ENCODE peak calls at places on chromosomes 2 and 18, in ten cellular contexts. X is NCI-H2171; W is effector memory CD4-positive, alpha-beta T cell; K is HFF-Myc; P is hepatocyte; M is COR-L47; N is pancreas; A is AG08396; Q is glutamatergic neuron; C is left ventricle myocardium inferior. U is an unnamed sample.
A peak's percentile ranks its signal among the peaks of the same experiment; 100 is the strongest.

GRCh38 chr2:224910535-224910934 is 131.7 kb downstream of the DOCK10 start:
- DNase-seq in X (no peak), W (no peak), K (no peak), P (no peak), M (no peak), N (no peak), A (no peak), Q (no peak), C (no peak), U (no peak)

GRCh38 chr2:109143214-109144187 is 14.5 kb downstream of the SH3RF3 start:
- DNase-seq in X (no peak), W (peak; percentile 42), K (no peak), P (no peak), M (no peak), N (no peak), A (no peak), Q (no peak), C (no peak), U (no peak)

GRCh38 chr2:223989206-223989859 is 32.1 kb downstream of the MRPL44 start:
- DNase-seq in X (no peak), W (no peak), K (no peak), P (no peak), M (no peak), N (peak; percentile 43), A (no peak), Q (no peak), C (no peak), U (no peak)

GRCh38 chr2:65974067-65974723 is 460.7 kb upstream of the MEIS1 start:
- DNase-seq in X (no peak), W (no peak), K (no peak), P (no peak), M (no peak), N (no peak), A (no peak), Q (no peak), C (no peak), U (no peak)

GRCh38 chr2:98126061-98126460 is 39.1 kb downstream of the VWA3B start:
- DNase-seq in X (no peak), W (no peak), K (no peak), P (no peak), M (no peak), N (no peak), A (no peak), Q (no peak), C (no peak), U (no peak)

GRCh38 chr2:233867993-233868532 is at the start of gene MSL3B:
- DNase-seq in X (peak; percentile 48), W (peak; percentile 26), K (peak; percentile 3), P (peak; percentile 78), M (peak; percentile 8), N (peak; percentile 36), A (peak; percentile 73), Q (peak; percentile 63), C (no peak), U (no peak)

GRCh38 chr2:75199428-75200011 is at the start of gene TACR1:
- DNase-seq in X (no peak), W (peak; percentile 21), K (peak; percentile 17), P (peak; percentile 80), M (peak; percentile 67), N (peak; percentile 69), A (peak; percentile 85), Q (peak; percentile 59), C (peak; percentile 56), U (no peak)

GRCh38 chr2:159096896-159097295 is 128.5 kb downstream of the TANC1 start:
- DNase-seq in X (no peak), W (no peak), K (no peak), P (no peak), M (no peak), N (no peak), A (no peak), Q (no peak), C (no peak), U (no peak)

GRCh38 chr2:41610501-41611242 is 437.1 kb upstream of the PKDCC start:
- DNase-seq in X (no peak), W (no peak), K (no peak), P (peak; percentile 4), M (no peak), N (no peak), A (peak; percentile 8), Q (no peak), C (no peak), U (no peak)

GRCh38 chr18:60448487-60449267 is 76.1 kb upstream of the MC4R start:
- DNase-seq in X (no peak), W (no peak), K (no peak), P (no peak), M (no peak), N (no peak), A (no peak), Q (no peak), C (no peak), U (no peak)

GRCh38 chr2:200703132-200703925 is 108.4 kb upstream of the BZW1 start:
- DNase-seq in X (peak; percentile 19), W (no peak), K (peak; percentile 29), P (peak; percentile 71), M (peak; percentile 37), N (no peak), A (peak; percentile 38), Q (no peak), C (no peak), U (no peak)

GRCh38 chr2:202932425-202933138 is 20.5 kb downstream of the CARF start:
- DNase-seq in X (no peak), W (no peak), K (peak; percentile 4), P (peak; percentile 12), M (no peak), N (no peak), A (peak; percentile 12), Q (no peak), C (no peak), U (no peak)

GRCh38 chr2:88753833-88754584 is 62.5 kb downstream of the RPIA start:
- DNase-seq in X (no peak), W (no peak), K (no peak), P (no peak), M (no peak), N (no peak), A (no peak), Q (no peak), C (no peak), U (no peak)

GRCh38 chr2:158142568-158143332 is 41.1 kb downstream of the UPP2 start:
- DNase-seq in X (no peak), W (no peak), K (no peak), P (no peak), M (no peak), N (no peak), A (no peak), Q (no peak), C (no peak), U (no peak)

GRCh38 chr18:74430811-74431571 is 26.1 kb downstream of the DIPK1C start:
- DNase-seq in X (no peak), W (no peak), K (no peak), P (no peak), M (no peak), N (no peak), A (no peak), Q (no peak), C (no peak), U (no peak)

GRCh38 chr18:79855147-79855910 is 57.6 kb downstream of the KCNG2 start:
- DNase-seq in X (no peak), W (no peak), K (no peak), P (no peak), M (no peak), N (no peak), A (no peak), Q (no peak), C (no peak), U (no peak)

GRCh38 chr2:109304248-109304647 is 175.2 kb downstream of the SH3RF3 start:
- DNase-seq in X (no peak), W (no peak), K (no peak), P (no peak), M (no peak), N (no peak), A (no peak), Q (no peak), C (no peak), U (no peak)

GRCh38 chr2:86293612-86294011 is 43.8 kb downstream of the REEP1 start:
- DNase-seq in X (no peak), W (no peak), K (no peak), P (no peak), M (no peak), N (no peak), A (no peak), Q (no peak), C (no peak), U (no peak)

GRCh38 chr2:214069254-214069653 is 341.6 kb upstream of the VWC2L start:
- DNase-seq in X (no peak), W (no peak), K (peak; percentile 88), P (peak; percentile 55), M (no peak), N (no peak), A (peak; percentile 73), Q (no peak), C (no peak), U (no peak)

GRCh38 chr2:42021490-42021889 is 26.3 kb upstream of the PKDCC start:
- DNase-seq in X (no peak), W (no peak), K (no peak), P (peak; percentile 58), M (no peak), N (no peak), A (no peak), Q (no peak), C (no peak), U (no peak)

GRCh38 chr2:86025229-86025820 is 80.4 kb downstream of the POLR1A start:
- DNase-seq in X (no peak), W (no peak), K (no peak), P (no peak), M (no peak), N (no peak), A (no peak), Q (no peak), C (no peak), U (no peak)

GRCh38 chr18:657311-657997 is at the start of gene TYMS:
- DNase-seq in X (peak; percentile 90), W (no peak), K (peak; percentile 37), P (peak; percentile 79), M (peak; percentile 96), N (peak; percentile 59), A (peak; percentile 71), Q (peak; percentile 67), C (peak; percentile 21), U (peak; percentile 47)

GRCh38 chr18:43794363-43794762 is 517.1 kb upstream of the SYT4 start:
- DNase-seq in X (no peak), W (no peak), K (no peak), P (no peak), M (no peak), N (no peak), A (no peak), Q (no peak), C (no peak), U (no peak)

GRCh38 chr2:158395166-158395565 is 61.4 kb downstream of the CCDC148 start:
- DNase-seq in X (no peak), W (no peak), K (no peak), P (peak; percentile 15), M (no peak), N (no peak), A (peak; percentile 29), Q (no peak), C (no peak), U (no peak)

GRCh38 chr2:68330691-68331090 is 10.9 kb upstream of the CNRIP1 start:
- DNase-seq in X (no peak), W (no peak), K (no peak), P (no peak), M (no peak), N (no peak), A (no peak), Q (no peak), C (no peak), U (no peak)

GRCh38 chr2:88554189-88554588 is 73.1 kb downstream of the EIF2AK3 start:
- DNase-seq in X (no peak), W (no peak), K (no peak), P (no peak), M (no peak), N (no peak), A (no peak), Q (no peak), C (no peak), U (no peak)

GRCh38 chr2:62305421-62306176 is 109.7 kb downstream of the B3GNT2 start:
- DNase-seq in X (no peak), W (no peak), K (no peak), P (peak; percentile 20), M (no peak), N (no peak), A (no peak), Q (no peak), C (no peak), U (no peak)

GRCh38 chr2:72883356-72883962 is 3.7 kb upstream of the SPR start:
- DNase-seq in X (no peak), W (no peak), K (no peak), P (peak; percentile 82), M (no peak), N (no peak), A (peak; percentile 63), Q (no peak), C (no peak), U (no peak)